ENCODE peak calls at places on chromosomes 6 and 20, in nine cellular contexts. Q, N, G, L, C, P, T, O and J are unnamed samples.
A peak's percentile ranks its signal among the peaks of the same experiment; 100 is the strongest.

GRCh38 chr6:42104095-42104806 is 38.2 kb downstream of the C6orf132 start:
- DNase-seq in O (no peak), G (peak; percentile 89), P (peak; percentile 91), C (peak; percentile 90), Q (peak; percentile 81), N (peak; percentile 75), T (peak; percentile 81), L (no peak), J (peak; percentile 63)

GRCh38 chr6:4404410-4404809 is 269.0 kb upstream of the ECI2 start:
- DNase-seq in G (no peak), L (no peak), O (no peak), P (no peak), Q (no peak), N (no peak), T (no peak), C (no peak), J (no peak)

GRCh38 chr6:89956182-89956581 is 61.9 kb downstream of the GJA10 start:
- DNase-seq in N (no peak), Q (no peak), P (no peak), O (no peak), L (no peak), C (no peak), G (no peak), T (no peak), J (no peak)

GRCh38 chr6:156585859-156586258 is 191.3 kb upstream of the ARID1B start:
- DNase-seq in O (no peak), P (no peak), N (no peak), T (no peak), Q (no peak), C (no peak), L (no peak), G (no peak), J (no peak)

GRCh38 chr6:53679446-53679933 is 13.9 kb upstream of the KLHL31 start:
- DNase-seq in O (peak; percentile 18), G (no peak), P (no peak), L (peak; percentile 55), Q (no peak), T (no peak), C (no peak), N (no peak), J (peak; percentile 47)

GRCh38 chr6:41147917-41148316 is 6.2 kb downstream of the TREML1 start:
- DNase-seq in P (no peak), C (no peak), T (no peak), N (no peak), O (no peak), Q (no peak), G (no peak), L (no peak), J (no peak)

GRCh38 chr6:5087389-5087788 is 2.2 kb downstream of the PPP1R3G start:
- DNase-seq in Q (peak; percentile 56), N (no peak), G (no peak), C (no peak), T (no peak), L (no peak), P (no peak), O (no peak), J (no peak)

GRCh38 chr6:12884983-12885382 is 168.4 kb downstream of the PHACTR1 start:
- DNase-seq in T (no peak), P (no peak), Q (no peak), C (no peak), O (no peak), L (no peak), N (no peak), G (no peak), J (no peak)

GRCh38 chr6:35320031-35320410 is 22.3 kb upstream of the PPARD start:
- DNase-seq in O (no peak), Q (no peak), L (no peak), G (no peak), N (no peak), T (no peak), P (no peak), C (no peak), J (no peak)

GRCh38 chr20:37968726-37969401 is 64.4 kb downstream of the TTI1 start:
- DNase-seq in G (no peak), P (no peak), L (no peak), O (no peak), T (no peak), C (no peak), Q (no peak), N (no peak), J (no peak)

GRCh38 chr20:11891827-11892521 is 25.7 kb upstream of the BTBD3 start:
- DNase-seq in N (peak; percentile 77), L (peak; percentile 63), C (peak; percentile 28), O (no peak), Q (peak; percentile 66), P (peak; percentile 76), G (no peak), T (peak; percentile 68), J (peak; percentile 75)